ENCODE peak calls at places on chromosomes 6 and 20, in seven cellular contexts. H is IMR-90, C is mesenchymal stem cell, A is neuronal stem cell, Q is H9, I is H1, W is mesendoderm. N is an unnamed sample.

GRCh38 chr20:49471397-49471796 is 11.1 kb downstream of the KCNB1 start:
- DNase-seq in W (peak), I (no peak), Q (no peak), A (no peak), H (no peak), C (no peak), N (no peak)

GRCh38 chr20:61874421-61875068 is 191.1 kb downstream of the TAF4 start:
- DNase-seq in A (peak), Q (peak), I (peak), W (peak), H (peak), C (peak), N (no peak)

GRCh38 chr20:20184149-20184548 is 131.8 kb downstream of the CFAP61 start:
- DNase-seq in Q (no peak), H (no peak), W (no peak), C (no peak), I (no peak), A (no peak), N (peak)

GRCh38 chr20:42204261-42204660 is 586.1 kb upstream of the CHD6 start:
- DNase-seq in A (peak), H (no peak), W (peak), C (no peak), I (no peak), Q (no peak), N (peak)

GRCh38 chr6:87574237-87574636 is 15.6 kb downstream of the RARS2 start:
- DNase-seq in I (no peak), A (no peak), Q (no peak), H (no peak), W (no peak), C (no peak), N (no peak)

GRCh38 chr6:80363501-80363900 is 257.0 kb downstream of the BCKDHB start:
- DNase-seq in A (no peak), I (no peak), C (no peak), W (no peak), Q (no peak), H (peak), N (no peak)

GRCh38 chr6:151716446-151717047 is 90.9 kb upstream of the ESR1 start:
- DNase-seq in I (peak), H (no peak), A (no peak), C (no peak), Q (peak), W (peak), N (no peak)

GRCh38 chr20:52805128-52805527 is 167.0 kb upstream of the TSHZ2 start:
- DNase-seq in I (no peak), A (no peak), Q (no peak), H (no peak), C (no peak), W (no peak), N (no peak)

GRCh38 chr6:42260972-42261371 is 43.3 kb upstream of the MRPS10 start:
- DNase-seq in Q (peak), W (peak), I (peak), C (peak), A (peak), H (no peak), N (peak)

GRCh38 chr6:44456070-44456965 is 68.8 kb downstream of the CDC5L start:
- DNase-seq in W (peak), Q (no peak), H (peak), I (no peak), A (peak), C (peak), N (peak)

GRCh38 chr20:23086056-23086551 is at the start of gene CD93:
- DNase-seq in A (no peak), C (no peak), I (no peak), Q (no peak), W (no peak), H (peak), N (peak)

GRCh38 chr20:878511-879307 is 37.4 kb downstream of the ANGPT4 start:
- DNase-seq in C (peak), W (peak), Q (no peak), A (peak), H (peak), I (peak), N (no peak)

GRCh38 chr6:94362061-94362864 is 942.9 kb upstream of the EPHA7 start:
- DNase-seq in W (no peak), H (no peak), I (no peak), C (no peak), A (no peak), Q (no peak), N (no peak)

GRCh38 chr6:47262226-47262625 is 47.5 kb downstream of the TNFRSF21 start:
- DNase-seq in H (no peak), Q (no peak), I (no peak), C (no peak), W (no peak), A (no peak), N (peak)

GRCh38 chr6:145823322-145823944 is 8.8 kb upstream of the FBXO30 start:
- DNase-seq in W (no peak), H (peak), C (peak), A (no peak), Q (no peak), I (no peak), N (no peak)

GRCh38 chr6:95364016-95364604 is 213.2 kb upstream of the MANEA start:
- DNase-seq in Q (no peak), H (peak), W (peak), I (no peak), C (peak), A (peak), N (no peak)

GRCh38 chr6:24126586-24127192 is 674 bp downstream of the NRSN1 start:
- DNase-seq in Q (peak), H (peak), W (peak), C (peak), I (peak), A (peak), N (peak)

GRCh38 chr20:35551485-35551884 is 9.6 kb downstream of the ERGIC3 start:
- DNase-seq in A (no peak), W (no peak), H (peak), I (no peak), Q (no peak), C (no peak), N (no peak)

GRCh38 chr20:24682496-24683090 is 213.2 kb downstream of the SYNDIG1 start:
- DNase-seq in Q (no peak), I (no peak), H (no peak), A (no peak), W (no peak), C (no peak), N (no peak)

GRCh38 chr6:119311514-119312142 is 37.9 kb downstream of the MAN1A1 start:
- DNase-seq in H (no peak), I (no peak), Q (no peak), A (peak), W (no peak), C (no peak), N (no peak)

GRCh38 chr6:119307041-119307440 is 42.5 kb downstream of the MAN1A1 start:
- DNase-seq in C (no peak), Q (no peak), I (no peak), A (no peak), W (no peak), H (no peak), N (peak)

GRCh38 chr6:119308048-119308570 is 41.5 kb downstream of the MAN1A1 start:
- DNase-seq in I (no peak), A (no peak), W (peak), C (peak), Q (no peak), H (peak), N (peak)

GRCh38 chr6:119310486-119311036 is 39.0 kb downstream of the MAN1A1 start:
- DNase-seq in I (no peak), H (peak), W (no peak), A (no peak), C (peak), Q (no peak), N (no peak)

DNA sequence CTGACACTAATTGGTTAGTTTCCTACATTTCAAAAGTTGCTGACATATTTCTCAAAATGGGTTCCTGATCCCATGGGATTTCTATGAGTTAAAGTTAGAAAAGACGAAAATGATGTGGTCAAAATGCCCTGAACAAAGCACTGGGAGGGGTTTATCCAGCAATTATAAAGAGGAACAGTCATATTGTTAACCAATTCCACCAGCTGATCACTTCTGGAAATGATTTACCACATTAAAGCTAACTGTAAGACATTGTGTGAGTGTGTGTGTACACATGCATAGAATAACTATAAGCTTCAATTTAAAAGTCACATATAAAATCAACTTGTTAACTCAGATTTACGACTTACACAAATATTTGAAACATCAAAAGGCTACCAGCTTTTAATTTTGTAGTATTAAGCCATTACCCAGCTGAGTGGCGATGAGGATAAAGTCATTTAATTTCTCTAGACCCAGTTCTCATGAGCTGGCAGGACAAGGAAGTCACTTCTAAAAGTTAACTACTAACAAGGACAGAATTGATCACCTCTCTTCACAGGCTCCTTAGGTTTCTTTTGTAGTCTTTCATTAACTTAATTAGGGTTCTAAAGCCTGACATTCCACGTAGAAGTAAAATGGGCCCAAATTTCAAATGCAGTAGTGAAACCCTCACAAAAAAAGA is 40.4 kb downstream of the MAN1A1 start:
- DNase-seq in Q (no peak), I (no peak), H (no peak), A (no peak), C (peak), W (no peak), N (no peak)
- H2BK120ac ChIP-seq in Q (no peak), I (no peak), H (no peak), A (no peak), C (no peak), W (no peak), N (no peak)

DNA sequence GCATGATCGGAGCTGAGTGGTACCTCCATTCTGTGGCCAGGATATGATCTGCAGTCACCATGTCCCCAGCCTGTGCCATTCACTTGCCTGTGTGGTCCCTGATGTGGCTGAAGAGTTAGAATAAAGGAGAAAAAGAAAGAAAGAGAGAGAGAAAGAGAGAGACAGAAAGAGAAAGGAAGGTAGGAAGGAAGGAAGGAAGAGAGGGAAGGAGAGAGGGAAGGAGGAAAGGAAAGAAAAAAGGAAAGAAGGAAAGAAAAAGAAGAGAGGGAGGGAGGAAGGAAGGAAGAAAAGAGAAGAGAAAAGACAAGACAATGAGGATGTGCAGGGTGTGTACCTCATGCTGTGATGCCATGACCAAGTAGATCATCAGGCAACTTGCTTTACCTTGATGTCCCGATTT is 22.1 kb downstream of the ARMC2 start:
- DNase-seq in A (no peak), Q (no peak), W (no peak), H (no peak), C (no peak), I (no peak), N (no peak)
- H4K8ac ChIP-seq in A (no peak), Q (no peak), W (no peak), H (no peak), C (no peak), I (no peak), N (no peak)

GRCh38 chr6:108036884-108037283 is 37.7 kb downstream of the OSTM1 start:
- DNase-seq in A (no peak), I (no peak), W (no peak), Q (no peak), C (no peak), H (no peak), N (no peak)
- H2BK120ac ChIP-seq in A (no peak), I (no peak), W (no peak), Q (no peak), C (no peak), H (no peak), N (no peak)

GRCh38 chr6:1313364-1313754 is 1.5 kb downstream of the FOXQ1 start:
- DNase-seq in H (no peak), W (peak), Q (no peak), I (no peak), A (no peak), C (no peak), N (no peak)

GRCh38 chr6:1311400-1312192 is at the start of gene FOXQ1:
- DNase-seq in Q (peak), H (peak), A (no peak), C (peak), W (peak), I (peak), N (peak)

GRCh38 chr6:1312444-1313363 is 806 bp downstream of the FOXQ1 start:
- DNase-seq in I (peak), W (peak), Q (peak), H (no peak), A (no peak), C (no peak), N (peak)

GRCh38 chr6:1312193-1312443 is 220 bp downstream of the FOXQ1 start:
- DNase-seq in H (no peak), A (no peak), W (peak), C (peak), I (no peak), Q (no peak), N (no peak)

GRCh38 chr6:1310628-1311399 is 1.1 kb upstream of the FOXQ1 start:
- DNase-seq in A (no peak), H (no peak), Q (peak), C (no peak), W (peak), I (peak), N (peak)
- H4K8ac ChIP-seq in A (no peak), H (no peak), Q (no peak), C (no peak), W (no peak), I (no peak), N (no peak)

DNA sequence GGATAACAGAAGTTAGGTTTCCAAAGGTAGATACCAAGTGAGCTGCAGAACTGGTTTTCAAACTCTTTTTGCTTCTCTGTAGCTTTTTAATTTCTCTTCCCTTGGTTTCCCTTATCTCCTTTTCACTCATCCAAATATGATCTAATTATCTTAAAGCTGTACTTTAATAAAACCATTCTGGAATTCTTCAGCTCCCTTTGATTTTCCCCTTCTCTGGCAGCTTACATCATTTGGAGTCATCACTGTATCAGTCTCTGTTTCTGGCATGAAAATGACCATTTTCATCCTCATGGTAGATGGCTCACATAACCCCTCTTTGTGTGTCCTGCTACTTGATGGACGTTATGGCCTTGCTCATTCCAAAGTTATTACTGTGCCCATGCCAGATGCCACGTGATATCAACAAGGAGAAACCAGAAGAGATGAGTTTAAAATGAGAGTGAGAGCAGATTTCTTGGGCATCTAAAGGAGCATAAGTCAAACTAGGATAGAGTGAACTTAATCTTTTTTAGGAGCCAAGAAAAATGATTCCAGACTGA is 620.2 kb downstream of the QKI start:
- DNase-seq in H (no peak), C (no peak), I (no peak), W (no peak), Q (no peak), A (no peak), N (no peak)
- H2BK120ac ChIP-seq in H (no peak), C (no peak), I (no peak), W (no peak), Q (no peak), A (no peak), N (no peak)

GRCh38 chr6:72418495-72418894 is 203.4 kb upstream of the KCNQ5 start:
- DNase-seq in W (peak), H (peak), I (no peak), A (peak), C (peak), Q (no peak), N (no peak)
- H4K8ac ChIP-seq in W (no peak), H (peak), I (no peak), A (no peak), C (peak), Q (no peak), N (no peak)